ENCODE peak calls at places on chromosomes 6 and 20, in five cellular contexts. One of them, this sample, is unnamed. For H3K9me3 and H3K36me3, the result is how much of the 10 kb centered on the place peaks cover.

GRCh38 chr6:31355540-31355988 is 1.4 kb downstream of the HLA-B start:
- DNase-seq in IMR-90: no peak
- DNase-seq in osteoblast: no peak
- DNase-seq in CD8-positive, alpha-beta T cell: no peak
- DNase-seq in left lung: no peak
- DNase-seq in this sample: no peak

GRCh38 chr6:4593891-4594445 is 182.2 kb upstream of the CDYL start:
- DNase-seq in IMR-90: no peak
- DNase-seq in osteoblast: no peak
- DNase-seq in CD8-positive, alpha-beta T cell: no peak
- DNase-seq in left lung: no peak
- DNase-seq in this sample: no peak

GRCh38 chr6:145139451-145139850 is 595.9 kb downstream of the EPM2A start:
- DNase-seq in IMR-90: peak
- DNase-seq in osteoblast: no peak
- DNase-seq in CD8-positive, alpha-beta T cell: no peak
- DNase-seq in left lung: peak
- DNase-seq in this sample: no peak

GRCh38 chr6:108295676-108296075 is 822 bp downstream of the AFG1L start:
- DNase-seq in IMR-90: no peak
- DNase-seq in osteoblast: no peak
- DNase-seq in CD8-positive, alpha-beta T cell: no peak
- DNase-seq in left lung: no peak
- DNase-seq in this sample: no peak

GRCh38 chr6:157597461-157598312 is 216.7 kb downstream of the ZDHHC14 start:
- DNase-seq in IMR-90: no peak
- DNase-seq in osteoblast: peak
- DNase-seq in CD8-positive, alpha-beta T cell: no peak
- DNase-seq in left lung: no peak
- DNase-seq in this sample: peak

GRCh38 chr6:39280247-39280731 is 33.9 kb downstream of the KCNK17 start:
- DNase-seq in IMR-90: no peak
- DNase-seq in osteoblast: peak
- DNase-seq in CD8-positive, alpha-beta T cell: no peak
- DNase-seq in left lung: no peak
- DNase-seq in this sample: peak

GRCh38 chr20:25087186-25087929 is 5.4 kb upstream of the VSX1 start:
- DNase-seq in IMR-90: no peak
- DNase-seq in osteoblast: no peak
- DNase-seq in CD8-positive, alpha-beta T cell: no peak
- DNase-seq in left lung: no peak
- DNase-seq in this sample: no peak

GRCh38 chr6:34466242-34467185 is 638 bp downstream of the PACSIN1 start:
- DNase-seq in IMR-90: no peak
- DNase-seq in osteoblast: no peak
- DNase-seq in CD8-positive, alpha-beta T cell: no peak
- DNase-seq in left lung: no peak
- DNase-seq in this sample: no peak

GRCh38 chr20:25077610-25078169 is 4.3 kb downstream of the VSX1 start:
- DNase-seq in IMR-90: peak
- DNase-seq in osteoblast: no peak
- DNase-seq in CD8-positive, alpha-beta T cell: no peak
- DNase-seq in left lung: no peak
- DNase-seq in this sample: no peak

GRCh38 chr6:17484201-17484606 is 90.8 kb downstream of the CAP2 start:
- DNase-seq in IMR-90: no peak
- DNase-seq in osteoblast: no peak
- DNase-seq in CD8-positive, alpha-beta T cell: no peak
- DNase-seq in left lung: no peak
- DNase-seq in this sample: no peak

GRCh38 chr6:101931766-101932165 is 538.3 kb downstream of the GRIK2 start:
- DNase-seq in IMR-90: no peak
- DNase-seq in osteoblast: no peak
- DNase-seq in CD8-positive, alpha-beta T cell: no peak
- DNase-seq in left lung: no peak
- DNase-seq in this sample: no peak

GRCh38 chr20:10922941-10923340 is 249.1 kb upstream of the JAG1 start:
- DNase-seq in IMR-90: peak
- DNase-seq in osteoblast: no peak
- DNase-seq in CD8-positive, alpha-beta T cell: no peak
- DNase-seq in left lung: no peak
- DNase-seq in this sample: peak

GRCh38 chr20:36573798-36574277 is 441 bp downstream of the TGIF2 start:
- DNase-seq in IMR-90: no peak
- DNase-seq in osteoblast: peak
- DNase-seq in CD8-positive, alpha-beta T cell: no peak
- DNase-seq in left lung: peak
- DNase-seq in this sample: peak

GRCh38 chr20:32386091-32386490 is 28.0 kb downstream of the ASXL1 start:
- DNase-seq in IMR-90: no peak
- DNase-seq in osteoblast: no peak
- DNase-seq in CD8-positive, alpha-beta T cell: no peak
- DNase-seq in left lung: no peak
- DNase-seq in this sample: no peak
- H3K4me3 ChIP-seq in IMR-90: no peak
- H3K4me3 ChIP-seq in osteoblast: peak
- H3K4me3 ChIP-seq in CD8-positive, alpha-beta T cell: no peak
- H3K4me3 ChIP-seq in left lung: no peak
- H3K4me3 ChIP-seq in this sample: no peak

DNA sequence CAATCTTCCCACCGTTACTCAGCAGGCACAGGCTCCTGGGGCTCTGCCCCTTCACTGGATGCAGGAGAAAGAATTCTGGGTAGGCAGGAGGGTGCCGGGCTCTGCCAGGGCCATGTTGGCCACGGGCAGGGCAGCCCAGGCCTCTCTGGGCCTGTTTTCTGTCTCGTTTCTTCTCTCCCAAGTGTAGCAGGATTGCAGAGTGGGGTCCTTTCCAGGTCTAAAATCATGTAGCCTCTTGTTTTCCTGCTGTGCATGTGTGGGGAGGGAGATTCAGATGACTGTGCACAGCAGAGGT is 112.7 kb downstream of the DLL1 start:
- DNase-seq in IMR-90: no peak
- DNase-seq in osteoblast: peak
- DNase-seq in CD8-positive, alpha-beta T cell: no peak
- DNase-seq in left lung: no peak
- DNase-seq in this sample: no peak
- H3K9me3 ChIP-seq in IMR-90: under half
- H3K9me3 ChIP-seq in osteoblast: under half
- H3K9me3 ChIP-seq in CD8-positive, alpha-beta T cell: under half
- H3K9me3 ChIP-seq in left lung: under half
- H3K9me3 ChIP-seq in this sample: under half

GRCh38 chr6:160919713-160920112 is 71.9 kb upstream of the MAP3K4 start:
- DNase-seq in IMR-90: peak
- DNase-seq in osteoblast: peak
- DNase-seq in CD8-positive, alpha-beta T cell: no peak
- DNase-seq in left lung: no peak
- DNase-seq in this sample: no peak
- H3K36me3 ChIP-seq in IMR-90: under half
- H3K36me3 ChIP-seq in osteoblast: under half
- H3K36me3 ChIP-seq in CD8-positive, alpha-beta T cell: under half
- H3K36me3 ChIP-seq in left lung: under half
- H3K36me3 ChIP-seq in this sample: under half

DNA sequence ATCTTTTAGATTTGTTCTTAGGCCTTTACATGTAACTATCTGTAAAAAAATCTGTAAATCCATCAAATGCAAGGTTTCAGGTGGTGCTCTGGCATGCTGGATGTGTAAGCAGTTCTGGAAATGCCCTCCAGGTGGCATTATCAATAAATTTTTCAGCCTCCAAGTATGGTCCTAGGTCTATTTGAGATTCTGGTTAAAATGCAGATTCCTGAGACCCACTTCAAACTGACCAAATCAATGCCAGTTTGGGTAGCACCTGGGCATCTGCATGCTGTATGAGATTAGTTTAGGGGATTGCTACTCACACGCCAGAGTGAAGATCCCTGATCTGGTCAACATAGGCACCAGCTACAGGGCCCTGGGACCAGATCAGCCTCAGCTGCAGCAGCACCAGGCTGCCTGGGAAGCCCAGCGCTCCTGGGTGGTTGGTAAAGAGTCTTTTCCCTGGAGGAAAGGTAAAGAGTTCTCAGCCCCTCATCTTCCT is 507.3 kb upstream of the CITED2 start:
- DNase-seq in IMR-90: peak
- DNase-seq in osteoblast: no peak
- DNase-seq in CD8-positive, alpha-beta T cell: no peak
- DNase-seq in left lung: no peak
- DNase-seq in this sample: peak
- H3K4me3 ChIP-seq in IMR-90: peak
- H3K4me3 ChIP-seq in osteoblast: peak
- H3K4me3 ChIP-seq in CD8-positive, alpha-beta T cell: no peak
- H3K4me3 ChIP-seq in left lung: no peak
- H3K4me3 ChIP-seq in this sample: no peak

GRCh38 chr6:300494-301198 is 8.4 kb downstream of the DUSP22 start:
- DNase-seq in IMR-90: no peak
- DNase-seq in osteoblast: no peak
- DNase-seq in CD8-positive, alpha-beta T cell: peak
- DNase-seq in left lung: no peak
- DNase-seq in this sample: no peak
- H3K9me3 ChIP-seq in IMR-90: under half
- H3K9me3 ChIP-seq in osteoblast: under half
- H3K9me3 ChIP-seq in CD8-positive, alpha-beta T cell: under half
- H3K9me3 ChIP-seq in left lung: under half
- H3K9me3 ChIP-seq in this sample: under half

GRCh38 chr6:16305788-16306187 is 67.4 kb downstream of the GMPR start:
- DNase-seq in IMR-90: no peak
- DNase-seq in osteoblast: no peak
- DNase-seq in CD8-positive, alpha-beta T cell: no peak
- DNase-seq in left lung: no peak
- DNase-seq in this sample: no peak

GRCh38 chr6:16301511-16301910 is 63.1 kb downstream of the GMPR start:
- DNase-seq in IMR-90: no peak
- DNase-seq in osteoblast: no peak
- DNase-seq in CD8-positive, alpha-beta T cell: no peak
- DNase-seq in left lung: no peak
- DNase-seq in this sample: no peak

GRCh38 chr6:16299861-16300260 is 61.5 kb downstream of the GMPR start:
- DNase-seq in IMR-90: no peak
- DNase-seq in osteoblast: no peak
- DNase-seq in CD8-positive, alpha-beta T cell: no peak
- DNase-seq in left lung: no peak
- DNase-seq in this sample: no peak

GRCh38 chr6:16305246-16305725 is 66.9 kb downstream of the GMPR start:
- DNase-seq in IMR-90: no peak
- DNase-seq in osteoblast: no peak
- DNase-seq in CD8-positive, alpha-beta T cell: no peak
- DNase-seq in left lung: no peak
- DNase-seq in this sample: no peak

DNA sequence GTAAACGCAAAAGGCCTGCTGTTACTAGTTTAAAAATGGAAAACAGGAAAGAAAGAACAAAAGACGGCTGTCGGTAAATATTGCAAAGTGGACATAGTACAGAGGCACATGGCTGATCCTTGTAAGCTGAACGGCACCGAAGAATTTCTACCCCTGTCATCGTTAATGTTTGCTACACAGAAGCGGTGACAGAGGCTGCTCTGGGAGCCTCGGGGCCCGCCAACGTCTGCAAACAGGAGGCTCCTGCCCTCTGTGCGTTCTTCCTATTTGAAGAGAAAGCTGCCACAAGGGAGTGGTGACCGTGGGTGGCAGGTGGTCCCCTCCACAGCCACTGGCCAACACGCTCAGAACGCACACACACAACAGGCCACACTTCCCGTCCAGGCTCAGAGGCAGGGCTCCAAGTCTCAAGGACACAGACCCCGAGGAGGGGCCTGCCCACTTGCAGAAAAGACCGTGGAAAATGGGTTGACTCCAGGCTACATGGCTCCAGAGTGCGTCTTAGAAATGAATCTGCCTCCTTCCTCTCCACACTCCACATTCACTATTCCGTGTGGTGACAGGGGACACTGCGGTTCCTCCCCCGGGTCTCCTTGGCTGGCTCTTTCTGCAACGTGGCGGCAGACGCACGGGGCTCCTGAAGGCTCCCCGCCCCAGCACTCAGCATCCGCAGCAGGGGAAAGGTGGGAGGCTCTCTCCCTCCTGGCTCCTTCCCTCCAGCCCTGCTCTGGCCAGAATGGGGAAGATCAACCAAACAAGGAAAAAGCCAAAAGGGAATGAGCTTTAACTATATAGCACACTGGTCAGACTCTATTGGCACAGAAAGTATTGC is 64.5 kb downstream of the GMPR start:
- DNase-seq in IMR-90: no peak
- DNase-seq in osteoblast: no peak
- DNase-seq in CD8-positive, alpha-beta T cell: no peak
- DNase-seq in left lung: no peak
- DNase-seq in this sample: no peak
- H3K36me3 ChIP-seq in IMR-90: under half
- H3K36me3 ChIP-seq in osteoblast: under half
- H3K36me3 ChIP-seq in CD8-positive, alpha-beta T cell: under half
- H3K36me3 ChIP-seq in left lung: under half
- H3K36me3 ChIP-seq in this sample: under half

GRCh38 chr6:28648878-28649375 is 123.2 kb downstream of the GPX5 start:
- DNase-seq in IMR-90: no peak
- DNase-seq in osteoblast: no peak
- DNase-seq in CD8-positive, alpha-beta T cell: no peak
- DNase-seq in left lung: no peak
- DNase-seq in this sample: peak
- H3K4me3 ChIP-seq in IMR-90: peak
- H3K4me3 ChIP-seq in osteoblast: peak
- H3K4me3 ChIP-seq in CD8-positive, alpha-beta T cell: no peak
- H3K4me3 ChIP-seq in left lung: peak
- H3K4me3 ChIP-seq in this sample: peak

DNA sequence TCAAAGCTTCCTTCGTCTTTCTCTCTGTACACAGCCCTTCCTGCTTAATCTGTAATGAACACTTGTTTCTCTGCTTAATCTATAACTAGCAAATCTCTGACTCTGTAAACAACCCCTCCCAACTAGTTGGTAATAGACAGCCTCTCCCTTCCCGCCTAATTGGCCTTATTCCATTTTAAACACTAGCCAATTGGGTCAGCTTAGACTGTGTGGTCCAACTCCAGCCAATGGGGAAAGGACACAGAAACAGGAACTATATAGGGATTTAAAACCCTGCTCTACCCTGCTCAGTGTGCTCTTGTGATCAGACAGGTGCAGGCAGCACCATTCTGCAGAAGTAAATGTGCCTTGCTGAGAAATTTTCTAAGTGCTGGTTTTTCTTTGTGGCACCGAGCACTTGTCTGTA is 18.5 kb downstream of the CHD6 start:
- DNase-seq in IMR-90: no peak
- DNase-seq in osteoblast: no peak
- DNase-seq in CD8-positive, alpha-beta T cell: no peak
- DNase-seq in left lung: no peak
- DNase-seq in this sample: no peak
- H3K9me3 ChIP-seq in IMR-90: under half
- H3K9me3 ChIP-seq in osteoblast: under half
- H3K9me3 ChIP-seq in CD8-positive, alpha-beta T cell: under half
- H3K9me3 ChIP-seq in left lung: under half
- H3K9me3 ChIP-seq in this sample: under half

DNA sequence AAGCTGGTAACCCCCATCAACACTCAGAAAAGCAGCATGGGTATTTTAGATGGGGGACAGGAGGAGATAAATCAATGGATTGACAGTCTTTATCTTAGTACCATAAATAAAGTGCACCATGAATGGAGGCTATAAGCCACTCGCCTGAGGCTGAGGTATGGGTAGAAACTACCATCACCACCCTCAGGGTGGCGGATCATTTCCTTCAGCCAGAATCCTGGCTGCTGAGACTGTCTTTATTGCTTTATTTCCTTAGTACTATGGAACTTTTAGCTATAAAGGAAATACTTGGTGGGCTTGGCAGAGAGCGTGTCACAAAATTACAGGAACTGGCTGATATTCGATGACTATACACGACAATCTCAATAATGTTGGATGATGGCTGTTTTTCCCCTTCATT is 52.2 kb downstream of the STK38 start:
- DNase-seq in IMR-90: no peak
- DNase-seq in osteoblast: peak
- DNase-seq in CD8-positive, alpha-beta T cell: no peak
- DNase-seq in left lung: no peak
- DNase-seq in this sample: no peak
- H3K36me3 ChIP-seq in IMR-90: under half
- H3K36me3 ChIP-seq in osteoblast: under half
- H3K36me3 ChIP-seq in CD8-positive, alpha-beta T cell: under half
- H3K36me3 ChIP-seq in left lung: half or more
- H3K36me3 ChIP-seq in this sample: half or more

This sample was measured in MG63.